ENCODE peak calls at places on chromosomes 11 and 22, in five cellular contexts. Y is cardiac muscle cell, P is NCI-H1092, D is AG20443, C is astrocyte of the spinal cord. R is an unnamed sample.

GRCh38 chr22:19892249-19892879 is 37.7 kb upstream of the GNB1L start:
- DNase-seq in D (no peak), P (no peak), Y (no peak), C (peak), R (no peak)

GRCh38 chr11:47355283-47356128 is 3.0 kb upstream of the MYBPC3 start:
- DNase-seq in Y (peak), D (peak), P (peak), C (peak), R (peak)

GRCh38 chr11:17498058-17498457 is 21.4 kb upstream of the ABCC8 start:
- DNase-seq in Y (no peak), C (no peak), D (no peak), P (peak), R (no peak)

GRCh38 chr11:66868726-66869291 is 11.9 kb downstream of the LRFN4 start:
- DNase-seq in P (no peak), D (no peak), Y (peak), C (no peak), R (peak)

GRCh38 chr11:14358729-14359439 is at the start of gene RRAS2:
- DNase-seq in Y (peak), P (peak), D (peak), C (peak), R (peak)

GRCh38 chr11:17753153-17753552 is 18.6 kb downstream of the KCNC1 start:
- DNase-seq in C (no peak), Y (no peak), P (no peak), D (no peak), R (no peak)

GRCh38 chr22:19823638-19824196 is 31.0 kb downstream of the GNB1L start:
- DNase-seq in C (no peak), P (no peak), Y (no peak), D (no peak), R (no peak)

GRCh38 chr22:46162285-46162684 is 12.0 kb downstream of the PPARA start:
- DNase-seq in Y (no peak), P (no peak), C (no peak), D (no peak), R (no peak)

GRCh38 chr22:27456696-27457503 is 344.7 kb downstream of the MN1 start:
- DNase-seq in D (peak), Y (no peak), C (peak), P (no peak), R (no peak)

GRCh38 chr11:17743026-17743807 is 8.6 kb downstream of the KCNC1 start:
- DNase-seq in D (no peak), P (no peak), Y (no peak), C (no peak), R (no peak)

GRCh38 chr11:94641167-94641761 is 74.1 kb downstream of the PIWIL4 start:
- DNase-seq in C (no peak), D (no peak), P (no peak), Y (no peak), R (no peak)

GRCh38 chr11:113730887-113731726 is 25.0 kb upstream of the TMPRSS5 start:
- DNase-seq in C (peak), D (peak), P (peak), Y (peak), R (peak)

GRCh38 chr22:37077802-37078448 is 26.4 kb downstream of the KCTD17 start:
- DNase-seq in D (peak), P (no peak), Y (peak), C (peak), R (peak)

GRCh38 chr11:98616256-98616655 is 404.5 kb upstream of the CNTN5 start:
- DNase-seq in Y (no peak), D (no peak), C (no peak), P (no peak), R (no peak)